ENCODE peak calls at places on chromosome 6, in four cellular contexts. D is prostate gland, C is ascending aorta, X is bronchial epithelial cell. F is an unnamed sample.

GRCh38 chr6:28558629-28559028 is 32.9 kb downstream of the GPX5 start:
- DNase-seq in X (no peak), D (no peak), C (no peak), F (no peak)

GRCh38 chr6:29924731-29925130 is 17.6 kb upstream of the HLA-A start:
- DNase-seq in X (peak), D (no peak), C (no peak), F (no peak)

GRCh38 chr6:36627801-36628246 is 33.7 kb downstream of the SRSF3 start:
- DNase-seq in C (peak), X (peak), D (peak), F (no peak)

GRCh38 chr6:13832778-13833177 is 18.4 kb upstream of the MCUR1 start:
- DNase-seq in D (no peak), C (no peak), X (no peak), F (no peak)

GRCh38 chr6:3887150-3887700 is 38.1 kb downstream of the FAM50B start:
- DNase-seq in D (no peak), C (no peak), X (peak), F (no peak)

GRCh38 chr6:56864171-56864616 is 90.7 kb upstream of the BEND6 start:
- DNase-seq in D (no peak), C (no peak), X (no peak), F (no peak)

GRCh38 chr6:3749390-3749978 is 2.0 kb downstream of the PXDC1 start:
- DNase-seq in D (peak), X (peak), C (peak), F (no peak)

GRCh38 chr6:35050291-35050987 is 90.7 kb downstream of the TCP11 start:
- DNase-seq in C (no peak), X (no peak), D (no peak), F (no peak)

GRCh38 chr6:359261-360035 is 32.1 kb upstream of the IRF4 start:
- DNase-seq in D (no peak), C (peak), X (no peak), F (no peak)

GRCh38 chr6:52582446-52582845 is 5.6 kb upstream of the TRAM2 start:
- DNase-seq in X (no peak), C (no peak), D (no peak), F (no peak)

GRCh38 chr6:117933471-117933870 is 26.4 kb downstream of the SLC35F1 start:
- DNase-seq in X (no peak), C (no peak), D (no peak), F (no peak)

GRCh38 chr6:153013438-153013837 is 10.9 kb upstream of the MTRF1L start:
- DNase-seq in D (no peak), X (no peak), C (no peak), F (no peak)

DNA sequence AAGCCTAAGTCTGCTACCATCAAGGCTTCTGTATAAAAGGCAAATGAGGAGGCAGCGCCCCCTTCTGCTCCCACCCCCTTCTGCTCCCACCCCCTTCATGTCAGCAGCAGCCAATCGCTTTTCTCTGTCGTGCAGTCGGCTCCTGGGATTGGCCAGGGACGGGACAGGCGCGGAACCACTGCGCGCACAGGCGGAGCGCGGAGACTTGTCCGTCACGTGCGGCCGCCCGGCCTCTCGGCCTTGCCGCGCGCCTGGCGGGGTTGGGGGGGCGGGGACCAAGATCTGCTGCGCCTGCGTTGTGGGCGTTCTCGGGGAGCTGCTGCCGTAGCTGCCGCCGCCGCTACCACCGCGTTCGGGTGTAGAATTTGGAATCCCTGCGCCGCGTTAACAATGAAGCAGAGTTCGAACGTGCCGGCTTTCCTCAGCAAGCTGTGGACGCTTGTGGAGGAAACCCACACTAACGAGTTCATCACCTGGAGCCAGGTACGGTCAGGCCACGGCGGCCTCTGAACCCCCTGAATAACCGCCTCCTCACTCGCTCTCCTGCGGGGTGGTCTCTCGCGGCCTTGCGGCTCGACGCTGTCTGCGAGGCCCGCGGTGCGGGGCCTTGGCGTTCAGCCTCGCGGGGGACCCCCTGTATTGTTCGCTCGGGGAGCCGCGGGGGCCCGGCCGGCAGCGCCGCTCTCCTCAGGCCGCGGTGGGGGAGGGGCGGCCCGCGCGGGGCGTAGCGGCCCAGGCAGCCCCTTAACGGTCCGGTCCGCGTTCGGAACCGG is at the start of gene HSF2:
- DNase-seq in D (peak), C (peak), X (peak), F (peak)
- TF ChIP-seq CTCF in D (peak), C (no peak), X (peak), F (no peak)

DNA sequence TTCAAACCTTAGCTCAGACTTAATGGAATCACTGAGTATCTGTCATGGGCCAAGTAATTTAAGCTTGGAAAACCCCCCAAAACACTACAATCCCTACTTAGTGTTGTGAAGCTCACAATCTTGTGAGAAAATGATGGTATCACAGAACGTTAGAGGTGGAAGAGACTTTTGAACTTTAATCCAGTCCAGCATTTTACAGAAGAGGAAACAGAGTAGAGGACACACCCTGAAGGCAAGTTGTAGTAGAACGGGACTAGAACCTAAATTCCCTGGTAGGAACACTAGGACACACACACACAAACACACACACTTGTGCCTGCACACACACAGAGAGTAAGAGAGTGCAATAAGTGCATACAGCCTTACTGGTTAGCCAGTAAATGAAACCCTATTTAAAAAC is 50.2 kb upstream of the CAP2 start:
- DNase-seq in C (no peak), D (no peak), X (no peak), F (no peak)
- TF ChIP-seq CTCF in C (no peak), D (no peak), X (no peak), F (no peak)

GRCh38 chr6:48087448-48087847 is 23.5 kb downstream of the PTCHD4 start:
- DNase-seq in D (no peak), C (no peak), X (peak), F (no peak)
- TF ChIP-seq CTCF in D (no peak), C (no peak), X (peak), F (no peak)

DNA sequence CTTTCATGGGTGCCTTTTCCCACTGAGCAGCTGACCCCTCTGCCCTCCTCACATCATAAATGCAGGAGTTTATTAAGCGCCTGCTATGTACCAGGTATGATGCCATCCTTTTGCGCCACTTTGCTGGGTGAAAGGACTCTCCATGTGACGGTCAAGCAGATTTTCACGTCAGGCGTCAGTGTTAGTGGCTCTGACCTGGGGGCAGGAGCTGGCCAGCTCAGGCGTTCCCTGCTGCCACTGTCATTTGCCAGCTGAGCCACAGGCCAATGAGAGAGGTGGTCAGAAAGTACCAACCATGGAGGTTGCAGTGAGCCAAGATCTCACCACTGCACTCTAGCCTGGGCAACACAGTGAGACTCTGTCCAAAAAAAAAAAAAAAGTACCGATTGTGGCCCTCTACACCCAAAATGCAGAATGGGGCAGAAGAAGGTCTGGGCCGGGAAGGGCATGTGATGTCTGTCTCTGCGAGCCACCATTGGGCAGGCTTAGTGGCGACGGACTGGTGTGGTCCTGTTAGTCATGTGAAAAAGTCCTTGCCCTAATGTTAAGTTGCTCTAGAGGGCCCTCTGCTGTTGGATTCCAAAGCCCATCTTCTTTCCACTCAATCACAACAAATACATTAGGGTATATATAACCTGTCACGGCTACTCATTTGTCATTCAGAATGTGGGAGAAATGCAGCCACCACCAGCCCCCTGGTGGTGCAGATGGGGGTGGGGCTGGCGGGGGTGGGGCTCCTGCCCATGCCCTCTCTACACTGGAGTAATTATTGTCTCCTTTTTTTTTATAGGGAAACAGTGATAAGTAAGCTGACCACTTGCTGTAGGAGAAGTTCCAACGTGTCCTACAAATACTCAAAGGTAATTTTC is 18.4 kb upstream of the SLC22A1 start:
- DNase-seq in C (peak), X (peak), D (no peak), F (no peak)
- TF ChIP-seq CTCF in C (no peak), X (peak), D (no peak), F (no peak)